ENCODE peak calls at places on chromosomes 13 and 19, in eight cellular contexts. One of them, this sample, is unnamed.

GRCh38 chr13:96822900-96823299 is 171.4 kb downstream of the OXGR1 start:
- DNase-seq in anterior cingulate cortex: no peak
- DNase-seq in HuH-7: peak; percentile 34
- DNase-seq in lung microvascular endothelial cell: peak; percentile 37
- DNase-seq in AG04450: no peak
- DNase-seq in activated T-helper 9 cell treated with anti-CD3 and anti-CD28 coated beads, Interleukin-2, amount 50 U/mL, for 16 hours: no peak
- DNase-seq in midbrain: no peak
- DNase-seq in dermis microvascular lymphatic vessel endothelial cell: peak; percentile 7
- DNase-seq in this sample: peak; percentile 8

GRCh38 chr13:45779901-45780300 is 71.7 kb downstream of the SIAH3 start:
- DNase-seq in anterior cingulate cortex: no peak
- DNase-seq in HuH-7: no peak
- DNase-seq in lung microvascular endothelial cell: no peak
- DNase-seq in AG04450: no peak
- DNase-seq in activated T-helper 9 cell treated with anti-CD3 and anti-CD28 coated beads, Interleukin-2, amount 50 U/mL, for 16 hours: no peak
- DNase-seq in midbrain: no peak
- DNase-seq in dermis microvascular lymphatic vessel endothelial cell: no peak
- DNase-seq in this sample: no peak

GRCh38 chr19:9848060-9848459 is 12.9 kb downstream of the PIN1 start:
- DNase-seq in anterior cingulate cortex: no peak
- DNase-seq in HuH-7: peak; percentile 49
- DNase-seq in lung microvascular endothelial cell: no peak
- DNase-seq in AG04450: no peak
- DNase-seq in activated T-helper 9 cell treated with anti-CD3 and anti-CD28 coated beads, Interleukin-2, amount 50 U/mL, for 16 hours: no peak
- DNase-seq in midbrain: no peak
- DNase-seq in dermis microvascular lymphatic vessel endothelial cell: peak; percentile 23
- DNase-seq in this sample: no peak

GRCh38 chr13:93147946-93148345 is 78.7 kb upstream of the GPC6 start:
- DNase-seq in anterior cingulate cortex: no peak
- DNase-seq in HuH-7: no peak
- DNase-seq in lung microvascular endothelial cell: no peak
- DNase-seq in AG04450: no peak
- DNase-seq in activated T-helper 9 cell treated with anti-CD3 and anti-CD28 coated beads, Interleukin-2, amount 50 U/mL, for 16 hours: no peak
- DNase-seq in midbrain: no peak
- DNase-seq in dermis microvascular lymphatic vessel endothelial cell: no peak
- DNase-seq in this sample: no peak

GRCh38 chr13:97435794-97436193 is 1.8 kb downstream of the RAP2A start:
- DNase-seq in anterior cingulate cortex: no peak
- DNase-seq in HuH-7: no peak
- DNase-seq in lung microvascular endothelial cell: peak; percentile 6
- DNase-seq in AG04450: no peak
- DNase-seq in activated T-helper 9 cell treated with anti-CD3 and anti-CD28 coated beads, Interleukin-2, amount 50 U/mL, for 16 hours: no peak
- DNase-seq in midbrain: no peak
- DNase-seq in dermis microvascular lymphatic vessel endothelial cell: peak; percentile 12
- DNase-seq in this sample: no peak

GRCh38 chr13:32272021-32272695 is 43.0 kb downstream of the ZAR1L start:
- DNase-seq in anterior cingulate cortex: no peak
- DNase-seq in HuH-7: no peak
- DNase-seq in lung microvascular endothelial cell: peak; percentile 62
- DNase-seq in AG04450: no peak
- DNase-seq in activated T-helper 9 cell treated with anti-CD3 and anti-CD28 coated beads, Interleukin-2, amount 50 U/mL, for 16 hours: no peak
- DNase-seq in midbrain: no peak
- DNase-seq in dermis microvascular lymphatic vessel endothelial cell: peak; percentile 75
- DNase-seq in this sample: no peak

GRCh38 chr13:113061271-113061625 is 44.3 kb upstream of the F7 start:
- DNase-seq in anterior cingulate cortex: no peak
- DNase-seq in HuH-7: no peak
- DNase-seq in lung microvascular endothelial cell: no peak
- DNase-seq in AG04450: no peak
- DNase-seq in activated T-helper 9 cell treated with anti-CD3 and anti-CD28 coated beads, Interleukin-2, amount 50 U/mL, for 16 hours: no peak
- DNase-seq in midbrain: peak; percentile 76
- DNase-seq in dermis microvascular lymphatic vessel endothelial cell: no peak
- DNase-seq in this sample: peak; percentile 88

GRCh38 chr13:51601601-51602348 is 17.5 kb downstream of the WDFY2 start:
- DNase-seq in anterior cingulate cortex: no peak
- DNase-seq in HuH-7: no peak
- DNase-seq in lung microvascular endothelial cell: no peak
- DNase-seq in AG04450: no peak
- DNase-seq in activated T-helper 9 cell treated with anti-CD3 and anti-CD28 coated beads, Interleukin-2, amount 50 U/mL, for 16 hours: no peak
- DNase-seq in midbrain: no peak
- DNase-seq in dermis microvascular lymphatic vessel endothelial cell: no peak
- DNase-seq in this sample: no peak

GRCh38 chr19:38743394-38744297 is 628 bp downstream of the CAPN12 start:
- DNase-seq in anterior cingulate cortex: no peak
- DNase-seq in HuH-7: peak; percentile 9
- DNase-seq in lung microvascular endothelial cell: no peak
- DNase-seq in AG04450: no peak
- DNase-seq in activated T-helper 9 cell treated with anti-CD3 and anti-CD28 coated beads, Interleukin-2, amount 50 U/mL, for 16 hours: no peak
- DNase-seq in midbrain: no peak
- DNase-seq in dermis microvascular lymphatic vessel endothelial cell: no peak
- DNase-seq in this sample: no peak

GRCh38 chr13:102073251-102073650 is 328.6 kb downstream of the FGF14 start:
- DNase-seq in anterior cingulate cortex: no peak
- DNase-seq in HuH-7: no peak
- DNase-seq in lung microvascular endothelial cell: no peak
- DNase-seq in AG04450: no peak
- DNase-seq in activated T-helper 9 cell treated with anti-CD3 and anti-CD28 coated beads, Interleukin-2, amount 50 U/mL, for 16 hours: no peak
- DNase-seq in midbrain: no peak
- DNase-seq in dermis microvascular lymphatic vessel endothelial cell: no peak
- DNase-seq in this sample: no peak

GRCh38 chr19:31141301-31141700 is 207.9 kb downstream of the TSHZ3 start:
- DNase-seq in anterior cingulate cortex: no peak
- DNase-seq in HuH-7: no peak
- DNase-seq in lung microvascular endothelial cell: no peak
- DNase-seq in AG04450: no peak
- DNase-seq in activated T-helper 9 cell treated with anti-CD3 and anti-CD28 coated beads, Interleukin-2, amount 50 U/mL, for 16 hours: no peak
- DNase-seq in midbrain: no peak
- DNase-seq in dermis microvascular lymphatic vessel endothelial cell: no peak
- DNase-seq in this sample: no peak

GRCh38 chr13:52048516-52048915 is 24.0 kb downstream of the UTP14C start:
- DNase-seq in anterior cingulate cortex: no peak
- DNase-seq in HuH-7: no peak
- DNase-seq in lung microvascular endothelial cell: peak; percentile 6
- DNase-seq in AG04450: no peak
- DNase-seq in activated T-helper 9 cell treated with anti-CD3 and anti-CD28 coated beads, Interleukin-2, amount 50 U/mL, for 16 hours: no peak
- DNase-seq in midbrain: no peak
- DNase-seq in dermis microvascular lymphatic vessel endothelial cell: peak; percentile 40
- DNase-seq in this sample: no peak

GRCh38 chr19:15448778-15449619 is 757 bp downstream of the WIZ start:
- DNase-seq in anterior cingulate cortex: no peak
- DNase-seq in HuH-7: no peak
- DNase-seq in lung microvascular endothelial cell: no peak
- DNase-seq in AG04450: no peak
- DNase-seq in activated T-helper 9 cell treated with anti-CD3 and anti-CD28 coated beads, Interleukin-2, amount 50 U/mL, for 16 hours: no peak
- DNase-seq in midbrain: no peak
- DNase-seq in dermis microvascular lymphatic vessel endothelial cell: peak; percentile 29
- DNase-seq in this sample: no peak

GRCh38 chr19:57888107-57888493 is 737 bp downstream of the ZNF814 start:
- DNase-seq in anterior cingulate cortex: no peak
- DNase-seq in HuH-7: no peak
- DNase-seq in lung microvascular endothelial cell: no peak
- DNase-seq in AG04450: no peak
- DNase-seq in activated T-helper 9 cell treated with anti-CD3 and anti-CD28 coated beads, Interleukin-2, amount 50 U/mL, for 16 hours: no peak
- DNase-seq in midbrain: no peak
- DNase-seq in dermis microvascular lymphatic vessel endothelial cell: no peak
- DNase-seq in this sample: peak; percentile 5

GRCh38 chr13:50936681-50937080 is 27.1 kb downstream of the RNASEH2B start:
- DNase-seq in anterior cingulate cortex: no peak
- DNase-seq in HuH-7: no peak
- DNase-seq in lung microvascular endothelial cell: no peak
- DNase-seq in AG04450: no peak
- DNase-seq in activated T-helper 9 cell treated with anti-CD3 and anti-CD28 coated beads, Interleukin-2, amount 50 U/mL, for 16 hours: no peak
- DNase-seq in midbrain: no peak
- DNase-seq in dermis microvascular lymphatic vessel endothelial cell: no peak
- DNase-seq in this sample: no peak

GRCh38 chr19:55265723-55266386 is 7.0 kb upstream of the PPP6R1 start:
- DNase-seq in anterior cingulate cortex: no peak
- DNase-seq in HuH-7: no peak
- DNase-seq in lung microvascular endothelial cell: no peak
- DNase-seq in AG04450: no peak
- DNase-seq in activated T-helper 9 cell treated with anti-CD3 and anti-CD28 coated beads, Interleukin-2, amount 50 U/mL, for 16 hours: no peak
- DNase-seq in midbrain: no peak
- DNase-seq in dermis microvascular lymphatic vessel endothelial cell: no peak
- DNase-seq in this sample: no peak

GRCh38 chr13:77378662-77379061 is 51.8 kb upstream of the MYCBP2 start:
- DNase-seq in anterior cingulate cortex: no peak
- DNase-seq in HuH-7: no peak
- DNase-seq in lung microvascular endothelial cell: no peak
- DNase-seq in AG04450: no peak
- DNase-seq in activated T-helper 9 cell treated with anti-CD3 and anti-CD28 coated beads, Interleukin-2, amount 50 U/mL, for 16 hours: no peak
- DNase-seq in midbrain: no peak
- DNase-seq in dermis microvascular lymphatic vessel endothelial cell: no peak
- DNase-seq in this sample: no peak

GRCh38 chr19:38840583-38840968 is 9.0 kb upstream of the ECH1 start:
- DNase-seq in anterior cingulate cortex: no peak
- DNase-seq in HuH-7: no peak
- DNase-seq in lung microvascular endothelial cell: no peak
- DNase-seq in AG04450: no peak
- DNase-seq in activated T-helper 9 cell treated with anti-CD3 and anti-CD28 coated beads, Interleukin-2, amount 50 U/mL, for 16 hours: no peak
- DNase-seq in midbrain: no peak
- DNase-seq in dermis microvascular lymphatic vessel endothelial cell: no peak
- DNase-seq in this sample: no peak

GRCh38 chr19:23254141-23254910 is 4.1 kb upstream of the ZNF724 start:
- DNase-seq in anterior cingulate cortex: no peak
- DNase-seq in HuH-7: no peak
- DNase-seq in lung microvascular endothelial cell: no peak
- DNase-seq in AG04450: no peak
- DNase-seq in activated T-helper 9 cell treated with anti-CD3 and anti-CD28 coated beads, Interleukin-2, amount 50 U/mL, for 16 hours: no peak
- DNase-seq in midbrain: no peak
- DNase-seq in dermis microvascular lymphatic vessel endothelial cell: no peak
- DNase-seq in this sample: no peak

GRCh38 chr13:113845055-113845454 is 18.8 kb downstream of the GAS6 start:
- DNase-seq in anterior cingulate cortex: no peak
- DNase-seq in HuH-7: no peak
- DNase-seq in lung microvascular endothelial cell: no peak
- DNase-seq in AG04450: no peak
- DNase-seq in activated T-helper 9 cell treated with anti-CD3 and anti-CD28 coated beads, Interleukin-2, amount 50 U/mL, for 16 hours: no peak
- DNase-seq in midbrain: no peak
- DNase-seq in dermis microvascular lymphatic vessel endothelial cell: no peak
- DNase-seq in this sample: no peak

GRCh38 chr13:85141425-85141824 is 657.8 kb downstream of the SLITRK6 start:
- DNase-seq in anterior cingulate cortex: no peak
- DNase-seq in HuH-7: no peak
- DNase-seq in lung microvascular endothelial cell: no peak
- DNase-seq in AG04450: no peak
- DNase-seq in activated T-helper 9 cell treated with anti-CD3 and anti-CD28 coated beads, Interleukin-2, amount 50 U/mL, for 16 hours: no peak
- DNase-seq in midbrain: no peak
- DNase-seq in dermis microvascular lymphatic vessel endothelial cell: no peak
- DNase-seq in this sample: no peak

GRCh38 chr13:40410315-40410714 is 256.1 kb downstream of the FOXO1 start:
- DNase-seq in anterior cingulate cortex: no peak
- DNase-seq in HuH-7: no peak
- DNase-seq in lung microvascular endothelial cell: no peak
- DNase-seq in AG04450: no peak
- DNase-seq in activated T-helper 9 cell treated with anti-CD3 and anti-CD28 coated beads, Interleukin-2, amount 50 U/mL, for 16 hours: no peak
- DNase-seq in midbrain: no peak
- DNase-seq in dermis microvascular lymphatic vessel endothelial cell: no peak
- DNase-seq in this sample: no peak

GRCh38 chr19:13781547-13781946 is 7.3 kb downstream of the C19orf53 start:
- DNase-seq in anterior cingulate cortex: no peak
- DNase-seq in HuH-7: no peak
- DNase-seq in lung microvascular endothelial cell: peak; percentile 85
- DNase-seq in AG04450: no peak
- DNase-seq in activated T-helper 9 cell treated with anti-CD3 and anti-CD28 coated beads, Interleukin-2, amount 50 U/mL, for 16 hours: no peak
- DNase-seq in midbrain: no peak
- DNase-seq in dermis microvascular lymphatic vessel endothelial cell: peak; percentile 84
- DNase-seq in this sample: peak; percentile 28

GRCh38 chr19:8610041-8610927 is at the start of gene ADAMTS10:
- DNase-seq in anterior cingulate cortex: no peak
- DNase-seq in HuH-7: no peak
- DNase-seq in lung microvascular endothelial cell: peak; percentile 53
- DNase-seq in AG04450: no peak
- DNase-seq in activated T-helper 9 cell treated with anti-CD3 and anti-CD28 coated beads, Interleukin-2, amount 50 U/mL, for 16 hours: peak; percentile 27
- DNase-seq in midbrain: no peak
- DNase-seq in dermis microvascular lymphatic vessel endothelial cell: peak; percentile 37
- DNase-seq in this sample: no peak